ENCODE peak calls at places on chromosomes 4 and X, in four cellular contexts. One of them, this sample, is unnamed.

GRCh38 chr4:13523591-13524503 is 20.5 kb downstream of the NKX3-2 start:
- DNase-seq in lower leg skin: no peak
- DNase-seq in left lung: no peak
- DNase-seq in neural progenitor cell: no peak
- DNase-seq in this sample: no peak

GRCh38 chr4:156154978-156155377 is 201.3 kb upstream of the CTSO start:
- DNase-seq in lower leg skin: no peak
- DNase-seq in left lung: no peak
- DNase-seq in neural progenitor cell: no peak
- DNase-seq in this sample: no peak

GRCh38 chr4:712093-712492 is 6.5 kb downstream of the PCGF3 start:
- DNase-seq in lower leg skin: no peak
- DNase-seq in left lung: no peak
- DNase-seq in neural progenitor cell: no peak
- DNase-seq in this sample: no peak

GRCh38 chrX:154019633-154020499 is at the start of gene IRAK1:
- DNase-seq in lower leg skin: no peak
- DNase-seq in left lung: peak; percentile 58
- DNase-seq in neural progenitor cell: peak; percentile 70
- DNase-seq in this sample: peak; percentile 78

GRCh38 chrX:137194164-137194563 is 160.4 kb upstream of the GPR101 start:
- DNase-seq in lower leg skin: no peak
- DNase-seq in left lung: no peak
- DNase-seq in neural progenitor cell: peak; percentile 56
- DNase-seq in this sample: peak; percentile 33

GRCh38 chrX:154382483-154383069 is 3.5 kb downstream of the EMD start:
- DNase-seq in lower leg skin: no peak
- DNase-seq in left lung: no peak
- DNase-seq in neural progenitor cell: no peak
- DNase-seq in this sample: no peak

GRCh38 chrX:40272141-40272540 is 174.4 kb upstream of the BCOR start:
- DNase-seq in lower leg skin: no peak
- DNase-seq in left lung: no peak
- DNase-seq in neural progenitor cell: no peak
- DNase-seq in this sample: no peak

GRCh38 chrX:42491145-42491907 is 286.6 kb downstream of the PPP1R2C start:
- DNase-seq in lower leg skin: no peak
- DNase-seq in left lung: no peak
- DNase-seq in neural progenitor cell: no peak
- DNase-seq in this sample: no peak